ENCODE peak calls at places on chromosomes 5 and 9, in four cellular contexts. M, R, N and O are unnamed samples.
A peak's percentile ranks its signal among the peaks of the same experiment; 100 is the strongest.

GRCh38 chr9:31597977-31598376 is 786.5 kb upstream of the ACO1 start:
- DNase-seq in M (peak; percentile 1), R (no peak), N (no peak), O (no peak)

GRCh38 chr9:89427621-89428221 is 70.2 kb downstream of the SEMA4D start:
- DNase-seq in M (no peak), R (no peak), N (no peak), O (no peak)

GRCh38 chr5:148913493-148913892 is 87.1 kb downstream of the ADRB2 start:
- DNase-seq in M (no peak), R (no peak), N (no peak), O (no peak)

GRCh38 chr9:3760031-3760430 is 234.2 kb upstream of the RFX3 start:
- DNase-seq in M (no peak), R (no peak), N (no peak), O (no peak)

GRCh38 chr5:55226934-55227737 is at the start of gene MCIDAS:
- DNase-seq in M (peak; percentile 30), R (no peak), N (no peak), O (no peak)

GRCh38 chr9:124551472-124552339 is 44.5 kb upstream of the NR5A1 start:
- DNase-seq in M (peak; percentile 76), R (no peak), N (peak; percentile 56), O (peak; percentile 19)

GRCh38 chr5:132772291-132773070 is 4.6 kb downstream of the SEPTIN8 start:
- DNase-seq in M (peak; percentile 22), R (no peak), N (peak; percentile 64), O (no peak)

GRCh38 chr9:129272348-129273025 is 94.4 kb upstream of the IER5L start:
- DNase-seq in M (no peak), R (no peak), N (no peak), O (no peak)

GRCh38 chr5:78492650-78493049 is 132.2 kb downstream of the SCAMP1 start:
- DNase-seq in M (no peak), R (no peak), N (no peak), O (no peak)

GRCh38 chr9:129932303-129933151 is 97.3 kb downstream of the USP20 start:
- DNase-seq in M (peak; percentile 51), R (no peak), N (peak; percentile 59), O (no peak)

GRCh38 chr9:1269533-1270315 is 219.6 kb downstream of the DMRT2 start:
- DNase-seq in M (no peak), R (no peak), N (no peak), O (no peak)

GRCh38 chr5:78638423-78638822 is 10.1 kb downstream of the LHFPL2 start:
- DNase-seq in M (peak; percentile 92), R (peak; percentile 87), N (peak; percentile 97), O (peak; percentile 75)

GRCh38 chr9:9003184-9003583 is 1203.6 kb upstream of the DMAC1 start:
- DNase-seq in M (peak; percentile 5), R (peak; percentile 11), N (peak; percentile 22), O (no peak)

GRCh38 chr9:96071245-96072124 is 196.0 kb downstream of the ERCC6L2 start:
- DNase-seq in M (peak; percentile 50), R (no peak), N (no peak), O (no peak)

GRCh38 chr5:55231029-55231475 is 2.4 kb downstream of the CCNO start:
- DNase-seq in M (no peak), R (no peak), N (no peak), O (no peak)

GRCh38 chr5:117455236-117456233 is 880.9 kb upstream of the SEMA6A start:
- DNase-seq in M (no peak), R (no peak), N (no peak), O (no peak)

GRCh38 chr5:11709021-11709420 is 195.2 kb downstream of the CTNND2 start:
- DNase-seq in M (no peak), R (no peak), N (no peak), O (no peak)

GRCh38 chr5:67581203-67581602 is 384.6 kb upstream of the CD180 start:
- DNase-seq in M (no peak), R (no peak), N (peak; percentile 4), O (no peak)

GRCh38 chr5:105213078-105213477 is 1650.5 kb upstream of the NUDT12 start:
- DNase-seq in M (no peak), R (no peak), N (no peak), O (no peak)

GRCh38 chr9:133976888-133977287 is 15.2 kb downstream of the VAV2 start:
- DNase-seq in M (no peak), R (no peak), N (no peak), O (no peak)

GRCh38 chr5:175253597-175253996 is 190.4 kb downstream of the DRD1 start:
- DNase-seq in M (no peak), R (no peak), N (no peak), O (no peak)

GRCh38 chr9:99867968-99868367 is 38.5 kb upstream of the STX17 start:
- DNase-seq in M (no peak), R (no peak), N (no peak), O (no peak)

GRCh38 chr9:503331-503730 is 288.7 kb downstream of the DOCK8 start:
- DNase-seq in M (no peak), R (no peak), N (no peak), O (no peak)

GRCh38 chr9:92392690-92393089 is 11.7 kb downstream of the OGN start:
- DNase-seq in M (no peak), R (no peak), N (no peak), O (no peak)

GRCh38 chr5:31661257-31661656 is 22.3 kb downstream of the PDZD2 start:
- DNase-seq in M (no peak), R (no peak), N (no peak), O (peak; percentile 74)

GRCh38 chr5:180284161-180284560 is 7.7 kb downstream of the MAPK9 start:
- DNase-seq in M (no peak), R (no peak), N (no peak), O (no peak)

GRCh38 chr9:37464426-37465248 is 613 bp downstream of the ZBTB5 start:
- DNase-seq in M (peak; percentile 74), R (no peak), N (peak; percentile 67), O (no peak)

GRCh38 chr9:34627716-34628655 is 880 bp downstream of the ARID3C start:
- DNase-seq in M (no peak), R (no peak), N (no peak), O (no peak)

GRCh38 chr5:43065384-43066230 is 25.5 kb upstream of the ANXA2R start:
- DNase-seq in M (peak; percentile 81), R (no peak), N (peak; percentile 78), O (no peak)

GRCh38 chr9:19286634-19287188 is 56.2 kb downstream of the DENND4C start:
- DNase-seq in M (peak; percentile 29), R (no peak), N (peak; percentile 34), O (peak; percentile 53)

GRCh38 chr9:34047864-34048729 is 590 bp downstream of the UBAP2 start:
- DNase-seq in M (no peak), R (no peak), N (no peak), O (no peak)

GRCh38 chr5:53418844-53419243 is 61.6 kb upstream of the FST start:
- DNase-seq in M (peak; percentile 89), R (peak; percentile 98), N (peak; percentile 97), O (no peak)

GRCh38 chr9:33932078-33932807 is 115.3 kb downstream of the UBE2R2 start:
- DNase-seq in M (no peak), R (no peak), N (no peak), O (no peak)

GRCh38 chr9:84513981-84514380 is 155.5 kb upstream of the NTRK2 start:
- DNase-seq in M (no peak), R (no peak), N (no peak), O (no peak)

GRCh38 chr5:44443172-44443571 is 54.0 kb upstream of the FGF10 start:
- DNase-seq in M (no peak), R (no peak), N (no peak), O (no peak)

GRCh38 chr9:116032683-116033440 is 120.7 kb upstream of the PAPPA start:
- DNase-seq in M (no peak), R (no peak), N (no peak), O (no peak)

DNA sequence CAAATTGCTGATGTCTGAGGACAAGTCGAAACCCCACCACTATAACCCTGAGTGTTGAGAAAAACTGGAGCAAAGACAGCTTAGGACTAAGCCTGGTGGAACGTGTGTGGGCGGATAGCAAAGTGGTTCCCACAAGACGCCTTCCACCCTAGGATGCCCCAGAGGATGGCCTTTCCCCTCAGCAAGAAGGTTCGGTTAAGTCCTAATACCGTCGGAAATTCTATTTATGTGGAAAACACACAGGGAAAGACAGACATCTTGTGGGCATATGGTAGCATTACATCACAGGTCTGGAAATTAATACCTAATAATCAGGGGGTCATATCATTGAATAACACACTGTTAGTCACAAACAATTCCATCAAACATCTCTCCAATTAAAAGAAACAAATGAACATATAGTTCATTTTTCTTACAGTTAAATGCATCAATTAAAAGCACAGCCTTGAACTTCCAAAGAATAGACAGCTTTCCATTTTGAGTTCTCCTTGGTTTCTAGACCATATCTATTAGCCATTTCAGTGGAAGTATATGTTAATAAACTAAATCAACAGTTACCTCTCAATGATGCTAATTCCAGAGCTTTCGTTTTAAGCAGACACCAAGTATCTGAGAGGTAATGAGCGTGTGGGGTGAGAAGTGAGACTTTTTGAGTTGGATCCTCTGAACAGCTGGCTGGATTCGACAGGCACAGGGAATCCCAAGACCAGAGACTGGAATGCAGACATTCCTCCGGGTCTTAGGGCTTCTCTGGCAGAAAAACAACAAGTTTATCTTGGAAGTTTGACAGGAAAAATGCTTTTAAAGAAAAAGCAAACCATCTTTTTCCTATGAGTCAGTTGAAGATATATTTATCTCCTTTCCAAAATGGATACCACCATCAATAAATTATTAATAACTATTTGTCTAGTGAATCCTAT is 2.9 kb upstream of the ICE1 start:
- DNase-seq in M (peak; percentile 74), R (peak; percentile 76), N (peak; percentile 80), O (peak; percentile 7)
- H3K4me3 ChIP-seq in M (no peak overlapping the region), R (no peak overlapping the region), N (no peak overlapping the region), O (no peak overlapping the region)

GRCh38 chr5:81167078-81167477 is 66.0 kb upstream of the CKMT2 start:
- DNase-seq in M (no peak), R (no peak), N (no peak), O (no peak)

GRCh38 chr5:81164936-81165335 is 68.2 kb upstream of the CKMT2 start:
- DNase-seq in M (peak; percentile 31), R (no peak), N (peak; percentile 11), O (no peak)

GRCh38 chr5:81167544-81167943 is 65.6 kb upstream of the CKMT2 start:
- DNase-seq in M (no peak), R (no peak), N (no peak), O (no peak)

GRCh38 chr5:81164466-81164865 is 68.7 kb upstream of the CKMT2 start:
- DNase-seq in M (no peak), R (no peak), N (no peak), O (no peak)

GRCh38 chr5:81165493-81166119 is 67.5 kb upstream of the CKMT2 start:
- DNase-seq in M (peak; percentile 69), R (no peak), N (peak; percentile 68), O (peak; percentile 56)
- TF ChIP-seq CTCF in M (peak; percentile 77), R (peak; percentile 82), N (peak; percentile 77), O (peak; percentile 99)

GRCh38 chr9:112642126-112642525 is 75.8 kb downstream of the INIP start:
- DNase-seq in M (no peak), R (no peak), N (no peak), O (no peak)
- H3K4me3 ChIP-seq in M (no peak overlapping the region), R (no peak overlapping the region), N (no peak overlapping the region), O (no peak overlapping the region)

GRCh38 chr5:40738502-40738901 is 17.3 kb downstream of the TTC33 start:
- DNase-seq in M (peak; percentile 21), R (no peak), N (no peak), O (no peak)

GRCh38 chr5:40733842-40734563 is 21.8 kb downstream of the TTC33 start:
- DNase-seq in M (peak; percentile 13), R (no peak), N (peak; percentile 44), O (no peak)

GRCh38 chr5:40734986-40735385 is 20.8 kb downstream of the TTC33 start:
- DNase-seq in M (peak; percentile 10), R (no peak), N (peak; percentile 75), O (no peak)

GRCh38 chr5:40735609-40736008 is 20.2 kb downstream of the TTC33 start:
- DNase-seq in M (no peak), R (no peak), N (peak; percentile 11), O (no peak)

GRCh38 chr5:40736103-40736875 is 19.5 kb downstream of the TTC33 start:
- DNase-seq in M (peak; percentile 75), R (peak; percentile 17), N (peak; percentile 81), O (no peak)
- TF ChIP-seq CTCF in M (peak; percentile 73), R (peak; percentile 62), N (peak; percentile 76), O (peak; percentile 73)